ENCODE peak calls at places on chromosomes 16 and 17, in six cellular contexts. M is kidney tubule cell; D is stimulated activated CD8-positive, alpha-beta memory T cell treated with anti-CD3 and anti-CD28 coated beads, Interleukin-2, amount 100 ng/mL, for 48 hours; P is left ventricle myocardium superior; R is stimulated activated CD4-positive, alpha-beta T cell treated with anti-CD3 and anti-CD28 coated beads, TNF-alpha, amount 100 ng/mL, for 48 hours; E is hypothalamus. Z is an unnamed sample.

GRCh38 chr17:17129466-17129865 is 76.7 kb downstream of the PLD6 start:
- DNase-seq in D (no peak), R (no peak), M (peak), E (no peak), P (peak), Z (no peak)

GRCh38 chr17:17819111-17819510 is 17.7 kb downstream of the SREBF1 start:
- DNase-seq in E (no peak), R (no peak), P (no peak), D (no peak), M (no peak), Z (no peak)

GRCh38 chr17:61324540-61324868 is 75.1 kb upstream of the TBX2 start:
- DNase-seq in R (no peak), E (no peak), M (peak), P (no peak), D (no peak), Z (no peak)

GRCh38 chr17:6701719-6702118 is 11.4 kb downstream of the SLC13A5 start:
- DNase-seq in R (peak), D (peak), M (no peak), P (no peak), E (no peak), Z (no peak)

GRCh38 chr17:77440571-77440981 is 299.8 kb downstream of the SEC14L1 start:
- DNase-seq in M (no peak), D (no peak), R (no peak), P (peak), E (no peak), Z (no peak)

GRCh38 chr17:79739148-79740062 is 8.7 kb downstream of the ENPP7 start:
- DNase-seq in E (no peak), R (no peak), D (no peak), M (peak), P (no peak), Z (peak)

GRCh38 chr16:4646773-4647660 is 22.4 kb downstream of the MGRN1 start:
- DNase-seq in D (no peak), R (no peak), M (no peak), P (no peak), E (no peak), Z (no peak)

GRCh38 chr17:61284174-61284573 is 115.5 kb upstream of the TBX2 start:
- DNase-seq in R (no peak), E (no peak), M (peak), D (no peak), P (no peak), Z (peak)

GRCh38 chr17:37475713-37476420 is 13.8 kb upstream of the DUSP14 start:
- DNase-seq in P (no peak), E (no peak), R (no peak), M (no peak), D (no peak), Z (no peak)

GRCh38 chr16:31487720-31488629 is 5.1 kb downstream of the SLC5A2 start:
- DNase-seq in P (peak), R (no peak), M (peak), E (no peak), D (peak), Z (no peak)

GRCh38 chr16:4865231-4865860 is 18.1 kb downstream of the UBN1 start:
- DNase-seq in E (no peak), D (no peak), P (no peak), R (no peak), M (no peak), Z (no peak)

GRCh38 chr16:67162439-67163163 is 1.9 kb upstream of the HSF4 start:
- DNase-seq in M (no peak), E (no peak), R (no peak), P (no peak), D (no peak), Z (no peak)

GRCh38 chr17:4584835-4585187 is 482 bp downstream of the SMTNL2 start:
- DNase-seq in M (no peak), R (no peak), P (no peak), D (no peak), E (no peak), Z (no peak)

GRCh38 chr17:41223821-41224220 is 2.6 kb upstream of the KRTAP9-2 start:
- DNase-seq in E (no peak), M (no peak), R (no peak), P (no peak), D (no peak), Z (peak)

GRCh38 chr17:68704897-68705296 is 103.7 kb upstream of the FAM20A start:
- DNase-seq in M (no peak), D (no peak), R (no peak), E (no peak), P (no peak), Z (peak)

GRCh38 chr17:9529033-9529748 is 46.4 kb downstream of the STX8 start:
- DNase-seq in M (peak), R (no peak), D (no peak), E (no peak), P (no peak), Z (peak)

GRCh38 chr16:65661451-65661850 is 539.6 kb upstream of the CDH11 start:
- DNase-seq in R (no peak), M (no peak), P (no peak), D (no peak), E (no peak), Z (no peak)

Z was measured in renal cortical epithelial cell.